ENCODE peak calls at places on chromosome 2, in six cellular contexts. O is stimulated activated CD4-positive, alpha-beta T cell treated with anti-CD3 and anti-CD28 coated beads, TNF-alpha, amount 100 ng/mL, for 24 hours; D is NCI-H510A treated with DMSO at 0.1 percent for 48 hours; N is neural progenitor cell; C is AG20443; Z is stromal cell of bone marrow. E is an unnamed sample.

GRCh38 chr2:34012728-34013302 is 413.7 kb upstream of the FAM98A start:
- DNase-seq in O (peak), D (no peak), N (peak), Z (peak), C (peak), E (peak)

GRCh38 chr2:106705877-106706276 is 180.1 kb downstream of the ST6GAL2 start:
- DNase-seq in Z (no peak), D (no peak), C (no peak), N (no peak), O (no peak), E (no peak)

GRCh38 chr2:85854166-85854509 is 34.7 kb downstream of the ST3GAL5 start:
- DNase-seq in D (no peak), O (no peak), C (no peak), N (no peak), Z (no peak), E (no peak)

GRCh38 chr2:20365249-20365817 is 14.7 kb upstream of the PUM2 start:
- DNase-seq in Z (peak), N (no peak), O (no peak), D (no peak), C (peak), E (peak)

GRCh38 chr2:147649288-147649687 is 195.5 kb upstream of the ACVR2A start:
- DNase-seq in N (peak), O (no peak), C (no peak), Z (no peak), D (no peak), E (no peak)

GRCh38 chr2:28709101-28709500 is 42.5 kb upstream of the PPP1CB start:
- DNase-seq in N (no peak), C (peak), Z (no peak), O (no peak), D (peak), E (no peak)

GRCh38 chr2:88671786-88672427 is 19.6 kb upstream of the RPIA start:
- DNase-seq in Z (no peak), C (peak), O (no peak), D (peak), N (peak), E (peak)

GRCh38 chr2:128638741-128639477 is 320.2 kb upstream of the HS6ST1 start:
- DNase-seq in N (peak), O (no peak), C (peak), Z (no peak), D (no peak), E (no peak)

GRCh38 chr2:207734264-207734635 is 22.8 kb downstream of the CCNYL1 start:
- DNase-seq in Z (peak), C (peak), O (no peak), N (no peak), D (no peak), E (no peak)

GRCh38 chr2:151808258-151809072 is 19.8 kb downstream of the ARL5A start:
- DNase-seq in C (peak), O (no peak), Z (peak), D (peak), N (peak), E (peak)

GRCh38 chr2:81853331-81853730 is 1548.8 kb upstream of the LRRTM1 start:
- DNase-seq in D (no peak), N (no peak), C (no peak), O (no peak), Z (no peak), E (peak)

GRCh38 chr2:37896319-37896718 is 28.8 kb upstream of the RMDN2 start:
- DNase-seq in Z (no peak), O (no peak), D (no peak), C (no peak), N (peak), E (no peak)

GRCh38 chr2:162092656-162093556 is 18.9 kb upstream of the DPP4 start:
- DNase-seq in O (no peak), D (no peak), C (peak), N (no peak), Z (peak), E (peak)

GRCh38 chr2:178514664-178515063 is 34.4 kb downstream of the PLEKHA3 start:
- DNase-seq in Z (no peak), D (no peak), C (peak), N (no peak), O (no peak), E (peak)

GRCh38 chr2:46821600-46821999 is 94.0 kb downstream of the MCFD2 start:
- DNase-seq in O (no peak), N (no peak), Z (no peak), C (no peak), D (no peak), E (no peak)

GRCh38 chr2:36369163-36369562 is 13.6 kb downstream of the CRIM1 start:
- DNase-seq in O (no peak), D (no peak), Z (no peak), N (no peak), C (no peak), E (no peak)

GRCh38 chr2:74414913-74415761 is 6.3 kb downstream of the C2orf81 start:
- DNase-seq in C (peak), N (no peak), Z (no peak), D (no peak), O (no peak), E (no peak)

GRCh38 chr2:26292646-26293045 is 47.9 kb downstream of the HADHB start:
- DNase-seq in O (no peak), D (no peak), C (no peak), N (no peak), Z (no peak), E (peak)

GRCh38 chr2:152647417-152648010 is 69.7 kb downstream of the PRPF40A start:
- DNase-seq in D (peak), C (peak), N (peak), O (no peak), Z (no peak), E (peak)

GRCh38 chr2:898319-898718 is 52.3 kb upstream of the SNTG2 start:
- DNase-seq in Z (no peak), C (peak), N (peak), O (no peak), D (no peak), E (no peak)

GRCh38 chr2:10258326-10258725 is 44.4 kb upstream of the HPCAL1 start:
- DNase-seq in N (no peak), Z (no peak), O (no peak), D (no peak), C (no peak), E (no peak)

GRCh38 chr2:62774555-62775366 is 69.2 kb downstream of the EHBP1 start:
- DNase-seq in D (peak), O (no peak), C (peak), N (peak), Z (peak), E (peak)

GRCh38 chr2:168119519-168120141 is 127.8 kb downstream of the STK39 start:
- DNase-seq in O (no peak), N (peak), C (peak), Z (peak), D (peak), E (peak)

GRCh38 chr2:62692225-62692624 is 13.3 kb upstream of the EHBP1 start:
- DNase-seq in Z (no peak), C (no peak), D (no peak), N (no peak), O (no peak), E (no peak)